ENCODE peak calls at places on chromosomes 4 and X, in five cellular contexts. O, C, G, T and U are unnamed samples.

GRCh38 chrX:38166478-38167083 is 54.1 kb downstream of the SRPX start:
- DNase-seq in C (no peak), T (peak; percentile 54), O (peak; percentile 53), G (no peak), U (no peak)

GRCh38 chrX:151397741-151398070 is 700 bp downstream of the VMA21 start:
- DNase-seq in O (no peak), T (peak; percentile 29), G (no peak), C (no peak), U (peak; percentile 18)

GRCh38 chrX:29941292-29941691 is 274.1 kb upstream of the MAGEB2 start:
- DNase-seq in C (no peak), O (peak; percentile 19), G (no peak), T (no peak), U (no peak)

GRCh38 chr4:40990202-40990898 is 224.0 kb downstream of the APBB2 start:
- DNase-seq in G (no peak), O (no peak), C (no peak), T (peak; percentile 43), U (peak; percentile 65)

GRCh38 chrX:41302293-41302868 is 31.6 kb upstream of the DDX3X start:
- DNase-seq in O (no peak), C (no peak), G (no peak), T (no peak), U (no peak)

GRCh38 chrX:100643943-100644587 is at the start of gene SRPX2:
- DNase-seq in C (peak; percentile 76), T (peak; percentile 60), O (peak; percentile 74), G (peak; percentile 69), U (peak; percentile 35)

GRCh38 chr4:7170012-7170411 is 22.3 kb upstream of the SORCS2 start:
- DNase-seq in C (no peak), T (no peak), G (no peak), O (no peak), U (peak; percentile 47)

GRCh38 chr4:77636902-77637301 is 31.3 kb downstream of the CXCL13 start:
- DNase-seq in C (no peak), G (no peak), T (no peak), O (peak; percentile 49), U (peak; percentile 20)

GRCh38 chr4:156952078-156952759 is 19.4 kb downstream of the PDGFC start:
- DNase-seq in G (no peak), O (no peak), T (no peak), C (no peak), U (no peak)

GRCh38 chrX:72079607-72080006 is 52.1 kb downstream of the RTL5 start:
- DNase-seq in C (no peak), G (no peak), O (no peak), T (no peak), U (no peak)

GRCh38 chr4:122500852-122501501 is 44.5 kb upstream of the IL2 start:
- DNase-seq in O (no peak), C (no peak), T (no peak), G (no peak), U (no peak)

GRCh38 chr4:124135409-124135813 is 577.1 kb downstream of the ANKRD50 start:
- DNase-seq in C (no peak), G (no peak), T (peak; percentile 14), O (no peak), U (peak; percentile 51)

GRCh38 chr4:66604192-66604591 is 933.9 kb upstream of the EPHA5 start:
- DNase-seq in O (no peak), G (no peak), C (no peak), T (no peak), U (no peak)

GRCh38 chr4:66606908-66607307 is 936.6 kb upstream of the EPHA5 start:
- DNase-seq in G (no peak), O (no peak), C (no peak), T (no peak), U (no peak)

GRCh38 chr4:66602622-66603021 is 932.3 kb upstream of the EPHA5 start:
- DNase-seq in G (no peak), C (no peak), O (no peak), T (no peak), U (no peak)

GRCh38 chr4:66609014-66609413 is 936.3 kb downstream of the CENPC start:
- DNase-seq in C (no peak), T (no peak), G (no peak), O (no peak), U (no peak)

GRCh38 chr4:66606215-66606614 is 935.9 kb upstream of the EPHA5 start:
- DNase-seq in T (no peak), G (no peak), C (no peak), O (no peak), U (no peak)
- H3K27ac ChIP-seq in T (no peak overlapping the region), G (no peak overlapping the region), C (no peak overlapping the region), O (no peak overlapping the region), U (no peak overlapping the region)

DNA sequence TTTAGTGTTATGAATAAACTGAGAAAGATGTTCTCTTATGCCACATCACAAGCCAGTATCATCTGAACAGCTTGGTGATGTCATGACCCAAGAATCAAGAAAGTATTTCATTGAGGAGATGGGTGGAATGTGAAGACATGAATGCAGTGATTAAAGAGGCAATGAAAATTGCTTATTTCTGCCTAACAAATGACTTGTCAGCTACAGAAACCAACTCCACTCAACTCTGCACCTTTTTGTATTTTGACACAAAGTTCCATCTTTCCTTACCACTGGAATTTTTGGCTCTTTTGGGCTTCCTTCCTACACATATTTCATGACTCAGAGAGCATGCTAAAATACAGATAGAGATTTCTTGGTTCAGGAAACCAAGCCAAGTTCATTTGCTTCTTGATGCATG is 174.2 kb downstream of the HHIP start:
- DNase-seq in C (no peak), O (no peak), G (no peak), T (no peak), U (no peak)
- H3K4me3 ChIP-seq in C (no peak overlapping the region), O (no peak overlapping the region), G (no peak overlapping the region), T (no peak overlapping the region), U (no peak overlapping the region)

GRCh38 chr4:148770377-148770776 is 328.2 kb upstream of the NR3C2 start:
- DNase-seq in O (no peak), T (no peak), G (no peak), C (no peak), U (no peak)
- H3K4me1 ChIP-seq in O (no peaks in the 10 kb centered on the region), T (no peaks in the 10 kb centered on the region), G (no peaks in the 10 kb centered on the region), C (no peaks in the 10 kb centered on the region), U (no peaks in the 10 kb centered on the region)

DNA sequence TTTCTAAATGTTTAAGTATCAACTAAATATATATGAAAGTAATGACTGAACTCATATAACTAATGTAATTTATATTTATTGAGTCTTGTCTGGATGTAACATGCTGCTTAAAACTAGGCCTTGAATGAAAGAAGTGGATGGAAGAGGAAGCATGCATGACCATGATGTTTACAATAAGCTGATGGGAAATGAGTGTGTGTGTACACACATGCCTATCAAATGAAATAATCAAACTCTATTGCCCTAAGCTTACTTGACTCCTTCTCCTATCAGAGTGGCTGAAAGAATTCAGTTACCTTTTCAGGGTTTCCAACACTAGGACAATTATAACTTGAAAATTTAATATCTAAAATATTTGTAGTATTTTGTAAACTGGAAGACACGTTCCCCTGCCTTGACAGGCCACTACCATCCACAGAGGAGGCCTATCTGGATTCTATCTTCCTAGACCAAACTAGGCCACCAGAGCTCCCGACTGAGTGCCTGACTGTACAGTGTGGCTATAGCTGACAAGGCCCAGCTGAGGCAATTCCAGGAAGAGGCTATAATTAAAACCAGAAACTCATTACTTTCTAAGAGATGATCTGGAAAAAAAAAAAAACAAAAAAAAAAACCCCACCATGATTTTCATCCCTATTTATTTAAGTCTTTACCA is 7.6 kb downstream of the ARSJ start:
- DNase-seq in G (no peak), O (no peak), T (no peak), C (no peak), U (no peak)
- H3K27ac ChIP-seq in G (no peak overlapping the region), O (no peak overlapping the region), T (no peak overlapping the region), C (peak overlapping the region; percentile 6), U (no peak overlapping the region)

DNA sequence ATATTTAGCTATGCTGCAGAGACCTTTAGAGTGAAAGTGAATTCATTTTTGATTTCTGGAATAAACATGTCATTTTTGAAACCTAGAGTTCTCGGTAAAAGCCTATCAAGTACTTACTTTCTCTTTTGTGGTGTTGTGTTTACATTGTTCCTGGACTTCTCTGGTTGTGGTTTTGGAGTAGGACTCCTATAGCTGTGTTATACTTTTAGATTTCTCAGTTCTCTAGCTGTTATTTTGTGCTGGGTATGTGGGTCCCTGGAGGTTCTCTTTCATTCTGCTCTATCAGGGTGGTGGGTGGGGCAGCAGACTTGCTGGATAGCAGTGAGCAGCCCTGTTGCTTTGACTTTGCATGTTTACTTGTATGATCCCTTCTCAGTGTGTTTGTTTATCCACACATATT is 25.6 kb upstream of the MSMO1 start:
- DNase-seq in C (no peak), G (no peak), O (no peak), T (no peak), U (no peak)
- H3K4me3 ChIP-seq in C (no peak overlapping the region), G (no peak overlapping the region), O (no peak overlapping the region), T (no peak overlapping the region), U (no peak overlapping the region)

DNA sequence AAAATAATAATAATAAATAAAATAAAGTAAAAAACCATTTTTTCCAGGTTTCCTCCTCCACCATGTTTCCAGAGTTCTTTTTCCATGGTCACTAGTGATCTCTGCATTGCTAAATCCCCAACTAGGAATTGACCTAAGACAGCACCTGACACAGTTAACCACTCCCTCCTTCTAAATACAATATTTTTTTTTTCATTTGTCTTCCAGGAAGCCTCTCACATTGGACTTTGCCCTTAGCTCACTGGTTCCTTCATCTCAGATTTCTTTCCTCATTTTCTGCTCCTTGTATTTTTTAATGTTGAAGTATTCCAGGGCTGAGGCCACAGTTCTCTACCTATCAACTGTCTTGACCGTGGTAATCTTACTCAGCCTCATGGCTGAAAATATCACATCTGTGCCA is 187.3 kb upstream of the FAM241A start:
- DNase-seq in G (no peak), T (no peak), C (no peak), O (peak; percentile 42), U (no peak)
- H3K4me1 ChIP-seq in G (no peaks in the 10 kb centered on the region), T (no peaks in the 10 kb centered on the region), C (no peaks in the 10 kb centered on the region), O (peaks cover 10% of the 10 kb centered on the region), U (peaks cover 13% of the 10 kb centered on the region)

GRCh38 chr4:143352052-143352451 is 15.4 kb downstream of the GAB1 start:
- DNase-seq in O (no peak), T (no peak), G (no peak), C (no peak), U (no peak)
- H3K27ac ChIP-seq in O (peak overlapping the region; percentile 74), T (peak overlapping the region; percentile 33), G (no peak overlapping the region), C (peak overlapping the region; percentile 68), U (no peak overlapping the region)

GRCh38 chr4:81213671-81214070 is 1.4 kb downstream of the PRKG2 start:
- DNase-seq in C (no peak), O (no peak), G (no peak), T (no peak), U (no peak)

GRCh38 chr4:81215936-81216335 is 914 bp upstream of the PRKG2 start:
- DNase-seq in O (no peak), T (no peak), C (no peak), G (no peak), U (no peak)

GRCh38 chr4:81215219-81215892 is at the start of gene PRKG2:
- DNase-seq in T (no peak), C (no peak), G (no peak), O (peak; percentile 74), U (no peak)

GRCh38 chr4:81214518-81215218 is 354 bp downstream of the PRKG2 start:
- DNase-seq in T (no peak), O (peak; percentile 63), G (no peak), C (no peak), U (no peak)

GRCh38 chr4:81214144-81214517 is 891 bp downstream of the PRKG2 start:
- DNase-seq in G (no peak), T (no peak), O (no peak), C (no peak), U (no peak)
- H3K4me3 ChIP-seq in G (no peak overlapping the region), T (no peak overlapping the region), O (peak overlapping the region; percentile 57), C (no peak overlapping the region), U (no peak overlapping the region)